ENCODE peak calls at places on chromosomes 16 and 17, in six cellular contexts. X, Z, S, L, A and M are unnamed samples.

GRCh38 chr17:27294689-27295630 is 1.0 kb downstream of the WSB1 start:
- DNase-seq in X (peak), Z (peak), S (peak), L (peak), A (peak), M (peak)

GRCh38 chr17:40615295-40615988 is 32.2 kb downstream of the SMARCE1 start:
- DNase-seq in X (no peak), Z (no peak), S (peak), L (no peak), A (peak), M (peak)

GRCh38 chr16:10088380-10088793 is 93.8 kb downstream of the GRIN2A start:
- DNase-seq in X (no peak), Z (no peak), S (no peak), L (no peak), A (no peak), M (no peak)

GRCh38 chr17:70924776-70925175 is 755.4 kb downstream of the KCNJ2 start:
- DNase-seq in X (no peak), Z (no peak), S (no peak), L (no peak), A (no peak), M (no peak)

GRCh38 chr16:66480265-66481080 is 53.4 kb downstream of the BEAN1 start:
- DNase-seq in X (peak), Z (no peak), S (no peak), L (no peak), A (no peak), M (peak)

GRCh38 chr16:80739523-80739922 is 64.9 kb downstream of the CDYL2 start:
- DNase-seq in X (no peak), Z (no peak), S (no peak), L (no peak), A (no peak), M (no peak)

GRCh38 chr16:11016993-11017392 is 72.6 kb downstream of the CLEC16A start:
- DNase-seq in X (peak), Z (no peak), S (peak), L (no peak), A (peak), M (no peak)

GRCh38 chr17:6591599-6592158 is 35.3 kb upstream of the PITPNM3 start:
- DNase-seq in X (no peak), Z (no peak), S (peak), L (no peak), A (no peak), M (no peak)

GRCh38 chr16:77564791-77565390 is 130.1 kb upstream of the ADAMTS18 start:
- DNase-seq in X (no peak), Z (no peak), S (peak), L (no peak), A (no peak), M (no peak)

GRCh38 chr17:3959295-3959899 is 4.8 kb downstream of the ATP2A3 start:
- DNase-seq in X (no peak), Z (no peak), S (peak), L (no peak), A (peak), M (no peak)

GRCh38 chr16:64882385-64882784 is 239.5 kb downstream of the CDH11 start:
- DNase-seq in X (no peak), Z (peak), S (no peak), L (no peak), A (no peak), M (peak)

GRCh38 chr16:27437946-27438345 is 36.0 kb downstream of the IL21R start:
- DNase-seq in X (peak), Z (no peak), S (no peak), L (peak), A (no peak), M (no peak)

GRCh38 chr16:51326131-51326856 is 175.2 kb upstream of the SALL1 start:
- DNase-seq in X (no peak), Z (no peak), S (no peak), L (no peak), A (no peak), M (no peak)

GRCh38 chr16:51327001-51327400 is 175.9 kb upstream of the SALL1 start:
- DNase-seq in X (no peak), Z (no peak), S (no peak), L (no peak), A (no peak), M (no peak)

GRCh38 chr16:51317575-51317974 is 166.5 kb upstream of the SALL1 start:
- DNase-seq in X (no peak), Z (no peak), S (no peak), L (no peak), A (no peak), M (no peak)

GRCh38 chr16:51321251-51321650 is 170.2 kb upstream of the SALL1 start:
- DNase-seq in X (no peak), Z (no peak), S (no peak), L (no peak), A (no peak), M (no peak)
- TF ChIP-seq EP300 in X (no peak), Z (no peak), S (no peak), L (no peak), A (no peak), M (no peak)

DNA sequence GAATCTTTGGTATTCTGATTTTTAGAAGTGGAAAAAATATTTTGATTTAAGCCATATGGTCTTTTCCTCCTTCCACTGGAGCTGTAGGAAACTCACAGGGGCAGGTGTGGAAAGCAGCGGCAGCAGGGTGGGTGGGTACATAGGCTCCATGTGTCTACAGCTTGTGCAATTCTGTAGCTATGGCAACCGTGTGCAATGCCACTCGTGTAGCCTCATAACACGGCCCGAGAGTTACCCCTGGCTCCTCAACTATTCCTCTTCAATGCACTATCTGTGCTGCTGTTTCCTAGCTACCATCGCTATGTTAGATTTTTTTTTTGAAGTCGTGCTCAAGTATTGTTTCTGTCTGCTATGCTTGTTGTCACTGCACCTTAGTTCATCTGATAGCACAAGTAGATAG is 32.0 kb upstream of the TANC2 start:
- DNase-seq in X (no peak), Z (no peak), S (no peak), L (no peak), A (no peak), M (no peak)
- TF ChIP-seq EP300 in X (no peak), Z (no peak), S (no peak), L (no peak), A (no peak), M (no peak)

GRCh38 chr16:52492789-52493357 is 54.1 kb downstream of the TOX3 start:
- DNase-seq in X (no peak), Z (no peak), S (no peak), L (no peak), A (no peak), M (no peak)
- TF ChIP-seq EP300 in X (no peak), Z (no peak), S (no peak), L (no peak), A (no peak), M (no peak)

DNA sequence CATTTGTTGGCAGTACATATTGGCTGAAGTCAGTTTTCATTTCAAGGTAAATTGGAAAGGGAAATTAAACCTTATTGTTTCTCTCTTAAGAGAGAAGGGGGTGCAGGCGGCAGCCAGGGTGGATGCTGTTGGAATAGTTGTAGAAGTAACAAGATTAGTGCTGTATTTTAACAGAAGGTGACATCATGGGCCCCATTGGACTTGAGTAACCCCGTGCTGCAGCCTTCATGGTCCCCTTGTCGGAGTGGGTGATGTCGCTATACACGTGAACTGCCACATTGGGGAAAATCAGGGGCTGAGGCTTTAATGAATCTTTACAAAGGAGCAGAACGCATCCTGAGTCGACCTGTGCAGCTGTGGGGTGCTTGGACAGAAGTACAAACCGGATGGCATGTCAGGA is 3.2 kb downstream of the SNX11 start:
- DNase-seq in X (no peak), Z (no peak), S (no peak), L (no peak), A (no peak), M (no peak)
- TF ChIP-seq EP300 in X (no peak), Z (no peak), S (no peak), L (no peak), A (no peak), M (no peak)

GRCh38 chr17:51153210-51154072 is at the start of gene NME1:
- DNase-seq in X (peak), Z (peak), S (peak), L (peak), A (peak), M (peak)
- TF ChIP-seq EP300 in X (no peak), Z (peak), S (no peak), L (peak), A (no peak), M (no peak)

DNA sequence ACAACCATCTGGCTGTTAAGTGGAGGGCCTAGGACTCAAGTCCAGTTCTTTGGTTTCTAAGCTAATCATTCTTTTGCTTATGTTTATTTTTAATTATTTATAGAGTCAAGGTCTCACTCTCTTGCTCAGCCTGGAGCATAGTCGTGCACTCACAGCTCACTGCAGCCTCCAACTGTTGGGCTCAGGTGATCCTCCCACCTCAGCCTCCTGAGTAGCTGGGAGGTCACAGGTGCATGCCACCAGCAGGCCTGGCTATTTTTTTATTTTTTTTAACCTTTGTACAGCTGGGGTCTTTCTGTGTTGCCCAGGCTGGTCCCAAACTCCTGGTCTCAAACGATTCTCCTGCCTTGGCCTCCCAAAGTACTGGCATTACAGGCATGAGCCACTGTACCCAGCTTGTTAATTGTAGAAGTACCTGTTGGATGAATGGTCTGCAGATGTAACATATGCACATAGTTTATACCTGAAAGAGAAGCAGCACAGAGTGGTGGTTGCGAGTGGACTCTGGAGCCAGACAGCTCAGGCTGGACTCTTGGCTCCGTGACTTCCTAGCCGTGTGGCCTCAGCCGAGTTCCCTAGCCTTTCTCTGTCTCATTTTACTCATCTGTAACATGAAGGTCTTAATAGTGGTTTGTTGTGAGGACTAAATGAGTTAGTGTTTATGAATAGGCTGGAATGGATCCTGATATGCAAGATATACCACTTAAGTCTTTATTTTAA is 337.5 kb downstream of the SNX29 start:
- DNase-seq in X (no peak), Z (no peak), S (no peak), L (no peak), A (no peak), M (no peak)
- TF ChIP-seq EP300 in X (no peak), Z (no peak), S (no peak), L (no peak), A (no peak), M (no peak)

GRCh38 chr17:9644910-9645751 is at the start of gene USP43:
- DNase-seq in X (peak), Z (no peak), S (peak), L (no peak), A (peak), M (no peak)
- TF ChIP-seq EP300 in X (no peak), Z (no peak), S (no peak), L (no peak), A (no peak), M (no peak)

GRCh38 chr17:78883533-78884131 is 19.4 kb downstream of the CEP295NL start:
- DNase-seq in X (peak), Z (peak), S (peak), L (peak), A (peak), M (peak)
- TF ChIP-seq EP300 in X (no peak), Z (peak), S (peak), L (peak), A (no peak), M (peak)

DNA sequence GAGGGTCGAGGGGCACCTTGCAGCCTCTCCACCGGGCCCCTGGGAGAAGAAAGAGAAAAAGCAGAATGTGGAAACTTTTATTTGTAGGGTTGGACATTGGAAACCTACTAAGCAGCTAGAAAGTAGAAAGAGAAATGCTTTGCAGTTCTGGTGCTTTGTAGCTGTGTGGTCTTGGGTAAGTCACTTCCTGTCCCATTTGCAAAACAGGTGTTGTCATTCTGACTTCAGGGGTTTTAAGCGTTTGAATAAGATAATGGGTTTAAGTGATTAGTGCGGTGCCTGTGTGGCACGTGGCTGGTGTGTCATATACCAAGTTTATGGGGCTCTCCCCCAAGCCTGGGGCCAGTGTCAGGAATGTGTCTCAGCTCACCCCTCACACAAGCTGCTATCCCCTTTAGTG is 1.6 kb downstream of the CA4 start:
- DNase-seq in X (no peak), Z (no peak), S (no peak), L (no peak), A (no peak), M (no peak)
- TF ChIP-seq EP300 in X (no peak), Z (no peak), S (no peak), L (no peak), A (no peak), M (no peak)